ENCODE peak calls at places on chromosome 9, in six cellular contexts. O, G, D, N, I and X are unnamed samples.

GRCh38 chr9:28688172-28688571 is 1114.9 kb upstream of the C9orf72 start:
- DNase-seq in O (no peak), G (peak; percentile 5), D (no peak), N (no peak), I (no peak), X (peak; percentile 54)

GRCh38 chr9:23636199-23636598 is 189.8 kb downstream of the ELAVL2 start:
- DNase-seq in O (no peak), G (no peak), D (no peak), N (no peak), I (no peak), X (no peak)

GRCh38 chr9:88477300-88477751 is 57.7 kb upstream of the NXNL2 start:
- DNase-seq in O (no peak), G (no peak), D (no peak), N (no peak), I (no peak), X (peak; percentile 98)

GRCh38 chr9:134483361-134484184 is 157.3 kb downstream of the RXRA start:
- DNase-seq in O (peak; percentile 59), G (no peak), D (no peak), N (no peak), I (no peak), X (no peak)

GRCh38 chr9:89993678-89994630 is 389.1 kb downstream of the GADD45G start:
- DNase-seq in O (no peak), G (no peak), D (peak; percentile 42), N (peak; percentile 90), I (peak; percentile 72), X (no peak)

GRCh38 chr9:114282926-114283325 is 40.0 kb upstream of the ORM1 start:
- DNase-seq in O (peak; percentile 3), G (no peak), D (no peak), N (no peak), I (no peak), X (peak; percentile 64)

GRCh38 chr9:134405527-134405926 is 79.3 kb downstream of the RXRA start:
- DNase-seq in O (peak; percentile 93), G (no peak), D (no peak), N (no peak), I (no peak), X (no peak)

GRCh38 chr9:135508211-135508820 is 7.8 kb downstream of the MRPS2 start:
- DNase-seq in O (peak; percentile 27), G (no peak), D (no peak), N (peak; percentile 15), I (no peak), X (no peak)

GRCh38 chr9:73167614-73168013 is 15.9 kb downstream of the ANXA1 start:
- DNase-seq in O (no peak), G (no peak), D (no peak), N (no peak), I (no peak), X (no peak)

GRCh38 chr9:69811329-69811989 is 9.2 kb upstream of the CFAP95 start:
- DNase-seq in O (no peak), G (no peak), D (no peak), N (no peak), I (no peak), X (no peak)

GRCh38 chr9:133563286-133564213 is 29.0 kb downstream of the ADAMTSL2 start:
- DNase-seq in O (no peak), G (no peak), D (no peak), N (peak; percentile 56), I (peak; percentile 89), X (no peak)

GRCh38 chr9:121556580-121556979 is 56.9 kb upstream of the GGTA1 start:
- DNase-seq in O (no peak), G (no peak), D (peak; percentile 23), N (no peak), I (peak; percentile 84), X (peak; percentile 94)

GRCh38 chr9:2354856-2355255 is 266.7 kb upstream of the VLDLR start:
- DNase-seq in O (no peak), G (no peak), D (no peak), N (no peak), I (no peak), X (no peak)

GRCh38 chr9:99966720-99967119 is 60.3 kb downstream of the STX17 start:
- DNase-seq in O (no peak), G (peak; percentile 9), D (no peak), N (peak; percentile 53), I (no peak), X (peak; percentile 80)

GRCh38 chr9:88060746-88061145 is 77.5 kb downstream of the SPATA31C2 start:
- DNase-seq in O (no peak), G (no peak), D (no peak), N (no peak), I (no peak), X (no peak)

GRCh38 chr9:78021692-78022091 is 9.9 kb downstream of the GNAQ start:
- DNase-seq in O (no peak), G (no peak), D (no peak), N (no peak), I (no peak), X (no peak)

GRCh38 chr9:76873056-76873792 is 32.7 kb downstream of the PRUNE2 start:
- DNase-seq in O (no peak), G (no peak), D (no peak), N (no peak), I (no peak), X (no peak)

GRCh38 chr9:125293134-125293533 is 31.5 kb downstream of the GAPVD1 start:
- DNase-seq in O (no peak), G (no peak), D (no peak), N (no peak), I (no peak), X (peak; percentile 57)

GRCh38 chr9:131917009-131917408 is 162.7 kb downstream of the MED27 start:
- DNase-seq in O (no peak), G (no peak), D (no peak), N (no peak), I (no peak), X (no peak)

GRCh38 chr9:98471185-98471584 is 215.7 kb upstream of the TBC1D2 start:
- DNase-seq in O (no peak), G (no peak), D (no peak), N (no peak), I (no peak), X (no peak)

GRCh38 chr9:137105814-137106661 is 8.5 kb downstream of the DPP7 start:
- DNase-seq in O (no peak), G (no peak), D (no peak), N (no peak), I (no peak), X (no peak)

GRCh38 chr9:77210116-77210515 is 32.8 kb downstream of the VPS13A start:
- DNase-seq in O (no peak), G (peak; percentile 39), D (no peak), N (no peak), I (no peak), X (no peak)

GRCh38 chr9:109908459-109909390 is 128.7 kb downstream of the PALM2AKAP2 start:
- DNase-seq in O (no peak), G (no peak), D (no peak), N (no peak), I (no peak), X (no peak)

GRCh38 chr9:122133263-122133983 is 26.2 kb downstream of the NDUFA8 start:
- DNase-seq in O (no peak), G (no peak), D (no peak), N (no peak), I (no peak), X (no peak)

GRCh38 chr9:83520292-83520691 is 17.9 kb downstream of the FRMD3 start:
- DNase-seq in O (no peak), G (no peak), D (no peak), N (no peak), I (no peak), X (no peak)

GRCh38 chr9:69461084-69461483 is 136.1 kb downstream of the ENTREP1 start:
- DNase-seq in O (no peak), G (no peak), D (no peak), N (no peak), I (no peak), X (no peak)

GRCh38 chr9:107548298-107549142 is 59.0 kb upstream of the KLF4 start:
- DNase-seq in O (no peak), G (no peak), D (no peak), N (no peak), I (peak; percentile 81), X (peak; percentile 86)

GRCh38 chr9:133718533-133719315 is 19.4 kb downstream of the SARDH start:
- DNase-seq in O (peak; percentile 44), G (no peak), D (no peak), N (no peak), I (no peak), X (no peak)

GRCh38 chr9:36880075-36880474 is 154.0 kb downstream of the PAX5 start:
- DNase-seq in O (peak; percentile 50), G (no peak), D (no peak), N (no peak), I (no peak), X (no peak)

GRCh38 chr9:35273591-35273990 is 111.8 kb downstream of the UNC13B start:
- DNase-seq in O (no peak), G (no peak), D (no peak), N (no peak), I (no peak), X (no peak)

GRCh38 chr9:35267716-35268115 is 105.9 kb downstream of the UNC13B start:
- DNase-seq in O (no peak), G (no peak), D (no peak), N (no peak), I (no peak), X (peak; percentile 9)

GRCh38 chr9:35271637-35272036 is 109.8 kb downstream of the UNC13B start:
- DNase-seq in O (no peak), G (no peak), D (no peak), N (no peak), I (no peak), X (no peak)

GRCh38 chr9:35272989-35273388 is 111.2 kb downstream of the UNC13B start:
- DNase-seq in O (no peak), G (no peak), D (no peak), N (no peak), I (no peak), X (peak; percentile 57)

GRCh38 chr9:35269919-35270318 is 108.1 kb downstream of the UNC13B start:
- DNase-seq in O (no peak), G (no peak), D (no peak), N (no peak), I (no peak), X (no peak)
- H3K4me1 ChIP-seq in O (no peaks in the 10 kb centered on the region), G (no peaks in the 10 kb centered on the region), D (no peaks in the 10 kb centered on the region), N (peaks cover 4% of the 10 kb centered on the region), I (peaks cover 31% of the 10 kb centered on the region), X (peaks cover 3% of the 10 kb centered on the region)

DNA sequence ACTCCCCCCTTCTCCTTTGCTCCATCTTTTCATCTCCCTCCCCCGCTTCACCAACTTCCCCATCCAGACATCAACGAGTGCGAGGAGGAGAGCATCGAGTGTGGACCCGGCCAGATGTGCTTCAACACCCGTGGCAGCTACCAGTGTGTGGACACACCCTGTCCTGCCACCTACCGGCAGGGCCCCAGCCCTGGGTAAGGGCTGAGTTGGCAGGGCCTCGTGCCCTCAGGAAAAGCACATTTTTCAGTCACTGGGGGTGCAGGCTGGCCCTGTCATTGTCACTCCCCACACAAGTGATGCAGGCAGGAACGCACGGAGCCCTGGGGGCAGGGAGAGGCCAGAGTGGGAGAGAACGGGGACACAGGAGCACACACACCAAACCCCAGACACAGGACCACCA is 12.4 kb upstream of the ASS1 start:
- DNase-seq in O (no peak), G (no peak), D (no peak), N (no peak), I (no peak), X (no peak)
- TF ChIP-seq CTCF in O (no peak), G (no peak), D (no peak), N (no peak), I (no peak), X (peak; percentile 59)

GRCh38 chr9:21413089-21414023 is 4.4 kb downstream of the IFNA8 start:
- DNase-seq in O (no peak), G (no peak), D (no peak), N (no peak), I (no peak), X (no peak)
- H3K27me3 ChIP-seq in O (no peaks in the 10 kb centered on the region), G (no peaks in the 10 kb centered on the region), D (no peaks in the 10 kb centered on the region), N (no peaks in the 10 kb centered on the region), I (no peaks in the 10 kb centered on the region), X (peaks cover 9% of the 10 kb centered on the region)

GRCh38 chr9:93027750-93028149 is 30.8 kb upstream of the SUSD3 start:
- DNase-seq in O (no peak), G (no peak), D (no peak), N (no peak), I (no peak), X (no peak)
- H3K4me1 ChIP-seq in O (peaks cover 19% of the 10 kb centered on the region), G (no peaks in the 10 kb centered on the region), D (no peaks in the 10 kb centered on the region), N (no peaks in the 10 kb centered on the region), I (no peaks in the 10 kb centered on the region), X (no peaks in the 10 kb centered on the region)